ENCODE peak calls at places on chromosomes 5 and 9, in five cellular contexts. E is prostate gland, Z is endothelial cell, V is progenitor cell of endocrine pancreas, X is PC-3. Y is an unnamed sample.

GRCh38 chr9:25003686-25004085 is 458.0 kb upstream of the IZUMO3 start:
- DNase-seq in E (no peak), Z (peak; percentile 21), V (peak; percentile 25), X (no peak), Y (peak; percentile 1)

GRCh38 chr9:104868687-104869404 is 59.1 kb downstream of the ABCA1 start:
- DNase-seq in E (peak; percentile 25), Z (peak; percentile 47), V (no peak), X (peak; percentile 60), Y (no peak)

GRCh38 chr5:74251106-74252032 is 389.2 kb downstream of the ENC1 start:
- DNase-seq in E (peak; percentile 59), Z (peak; percentile 35), V (no peak), X (peak; percentile 91), Y (no peak)

GRCh38 chr5:74762599-74762998 is 4.3 kb downstream of the GFM2 start:
- DNase-seq in E (no peak), Z (no peak), V (no peak), X (peak; percentile 78), Y (peak; percentile 42)

GRCh38 chr5:142821733-142822487 is 51.7 kb downstream of the ARHGAP26 start:
- DNase-seq in E (no peak), Z (no peak), V (no peak), X (peak; percentile 91), Y (peak; percentile 37)

GRCh38 chr9:134916161-134916665 is 1.5 kb downstream of the FCN1 start:
- DNase-seq in E (no peak), Z (no peak), V (no peak), X (no peak), Y (no peak)

GRCh38 chr9:134057311-134057665 is 10.5 kb downstream of the BRD3 start:
- DNase-seq in E (no peak), Z (no peak), V (no peak), X (no peak), Y (no peak)

GRCh38 chr5:89729623-89730390 is 679.7 kb downstream of the CETN3 start:
- DNase-seq in E (no peak), Z (no peak), V (no peak), X (peak; percentile 73), Y (no peak)

GRCh38 chr9:89519393-89519805 is 21.5 kb upstream of the SEMA4D start:
- DNase-seq in E (no peak), Z (no peak), V (no peak), X (peak; percentile 57), Y (no peak)

GRCh38 chr5:74130141-74130897 is 504.3 kb downstream of the ARHGEF28 start:
- DNase-seq in E (no peak), Z (no peak), V (no peak), X (no peak), Y (no peak)

GRCh38 chr5:90866915-90867715 is 308.5 kb downstream of the ADGRV1 start:
- DNase-seq in E (no peak), Z (no peak), V (no peak), X (no peak), Y (no peak)

GRCh38 chr5:41787257-41787656 is 83.0 kb downstream of the OXCT1 start:
- DNase-seq in E (no peak), Z (no peak), V (no peak), X (peak; percentile 24), Y (no peak)

GRCh38 chr9:136529516-136530471 is 16.1 kb downstream of the NOTCH1 start:
- DNase-seq in E (no peak), Z (peak; percentile 81), V (no peak), X (no peak), Y (no peak)

DNA sequence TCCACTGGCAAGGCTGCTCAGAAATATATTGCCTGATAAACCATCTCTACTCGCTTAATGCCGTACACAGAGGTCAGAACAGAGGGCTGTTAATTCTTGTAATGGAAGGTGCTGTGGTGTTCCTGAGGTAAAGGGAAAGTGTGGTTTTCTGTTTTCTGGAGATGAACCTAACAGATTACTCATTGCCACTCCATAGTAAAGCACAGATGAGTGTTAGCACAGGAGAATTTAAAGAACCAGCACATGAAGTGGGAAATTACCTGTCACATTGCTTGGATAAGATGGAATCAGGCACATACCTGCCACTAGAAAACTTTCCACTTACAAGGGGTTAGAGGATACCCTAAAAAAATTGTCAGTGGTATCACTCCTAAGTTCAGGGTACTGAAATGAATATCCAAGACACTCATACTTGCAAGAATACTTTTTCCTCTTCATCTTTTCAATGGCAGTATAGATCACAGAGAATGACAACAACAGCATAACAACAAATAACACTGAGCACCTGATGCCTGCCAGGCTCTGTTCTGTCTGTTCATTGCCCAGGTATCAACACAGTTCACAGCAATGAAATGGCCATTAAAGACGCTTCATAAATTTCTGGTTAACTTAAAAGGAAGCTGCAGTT is 152.9 kb upstream of the GNA14 start:
- DNase-seq in E (no peak), Z (no peak), V (no peak), X (no peak), Y (no peak)
- TF ChIP-seq CTCF in E (no peak), Z (no peak), V (no peak), X (no peak), Y (no peak)

DNA sequence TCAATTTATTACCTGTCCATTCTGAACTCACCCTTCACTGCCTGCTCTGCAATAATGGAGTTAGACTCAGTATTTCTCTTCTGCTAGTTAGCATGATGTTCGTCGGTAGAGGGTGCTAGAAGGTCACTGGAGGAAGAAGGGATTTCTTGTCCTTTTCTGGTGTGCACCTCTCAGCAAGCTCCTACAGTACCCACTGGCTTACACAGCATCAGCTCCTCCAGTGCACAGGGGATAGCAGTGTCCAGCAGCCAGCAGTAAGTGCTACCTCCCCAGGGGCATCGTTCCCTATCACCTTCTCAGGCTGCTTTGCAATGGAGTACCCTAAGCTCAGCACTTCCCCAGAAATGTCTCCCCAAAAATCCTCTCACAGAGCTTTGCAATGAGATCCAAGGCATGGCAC is 45.9 kb upstream of the APC start:
- DNase-seq in E (no peak), Z (peak; percentile 47), V (no peak), X (peak; percentile 40), Y (peak; percentile 53)
- TF ChIP-seq CTCF in E (peak; percentile 8), Z (no peak), V (peak; percentile 32), X (peak; percentile 44), Y (peak; percentile 38)

DNA sequence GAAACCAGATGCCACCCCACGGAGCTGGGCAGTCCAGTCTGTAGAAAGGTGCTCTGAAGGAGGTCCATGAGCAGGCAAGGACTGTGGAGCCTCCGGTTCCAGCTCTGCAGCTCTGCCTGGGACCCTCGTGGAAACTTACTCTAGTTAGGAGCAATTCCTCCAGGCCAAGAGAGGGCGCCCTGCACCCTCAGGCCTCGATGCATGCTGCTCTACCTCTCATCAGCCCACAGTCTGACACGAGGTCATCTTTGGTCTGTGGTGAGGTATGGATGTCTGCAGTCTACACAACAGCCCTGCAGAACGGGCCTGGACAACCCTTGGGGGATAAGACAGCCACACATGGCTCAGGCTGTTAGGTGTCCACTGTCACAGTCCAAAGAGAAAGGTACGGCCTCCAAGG is 50.6 kb upstream of the UBTD2 start:
- DNase-seq in E (no peak), Z (no peak), V (no peak), X (peak; percentile 18), Y (peak; percentile 49)
- TF ChIP-seq CTCF in E (no peak), Z (no peak), V (no peak), X (peak; percentile 55), Y (no peak)

DNA sequence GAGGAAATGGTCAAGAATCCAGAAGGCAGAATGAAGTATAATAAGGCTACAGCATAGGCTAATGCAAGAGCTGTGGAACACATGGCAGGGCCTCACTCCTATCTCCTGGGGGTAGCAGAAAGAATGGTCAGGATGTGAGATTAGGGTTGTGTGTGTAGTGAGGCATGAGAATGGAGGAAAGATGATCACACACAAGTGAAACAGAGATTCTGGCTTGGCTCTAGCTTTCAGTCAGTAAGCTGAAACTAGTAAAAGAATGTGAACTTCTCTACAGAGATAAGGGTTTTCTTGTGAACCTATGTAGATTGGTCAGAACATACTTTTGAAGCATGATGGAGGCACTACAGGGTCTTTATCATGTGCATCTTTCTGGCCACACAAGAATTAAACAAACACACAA is 298.8 kb downstream of the ASTN2 start:
- DNase-seq in E (no peak), Z (no peak), V (no peak), X (no peak), Y (no peak)
- TF ChIP-seq CTCF in E (no peak), Z (no peak), V (no peak), X (no peak), Y (no peak)

GRCh38 chr5:75885849-75886596 is 168.8 kb upstream of the POC5 start:
- DNase-seq in E (no peak), Z (peak; percentile 38), V (no peak), X (no peak), Y (no peak)
- TF ChIP-seq CTCF in E (peak; percentile 25), Z (no peak), V (peak; percentile 39), X (peak; percentile 10), Y (no peak)

DNA sequence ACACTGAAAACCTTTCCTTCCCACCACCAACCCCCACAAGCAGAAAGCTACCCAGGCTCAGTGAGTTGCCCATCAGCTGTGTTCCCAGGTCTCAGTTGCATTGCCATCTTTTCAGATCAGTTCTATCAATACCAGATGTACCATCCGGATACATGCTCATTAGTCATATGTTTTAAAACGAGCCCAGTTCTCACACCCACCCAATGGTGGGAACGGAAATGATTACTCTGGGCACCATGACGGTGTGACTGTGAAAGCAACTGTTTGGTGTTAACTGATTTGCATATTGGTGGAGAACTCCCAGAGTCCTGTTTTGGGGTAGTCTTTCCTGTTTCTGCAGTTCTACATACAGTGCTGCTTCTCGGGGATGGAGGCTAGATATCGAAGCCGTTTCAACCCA is 212.3 kb downstream of the TRIM36 start:
- DNase-seq in E (no peak), Z (no peak), V (no peak), X (no peak), Y (no peak)
- TF ChIP-seq CTCF in E (no peak), Z (no peak), V (no peak), X (no peak), Y (no peak)